ENCODE peak calls at places on chromosomes 11 and 22, in four cellular contexts. I is AG10803, Z is PC-9, F is GM12864. Q is an unnamed sample.

GRCh38 chr11:121814962-121815361 is 301.1 kb downstream of the BLID start:
- DNase-seq in I (peak), Z (no peak), F (no peak), Q (no peak)

GRCh38 chr11:114197799-114198500 is 98.2 kb upstream of the NNMT start:
- DNase-seq in I (peak), Z (no peak), F (no peak), Q (no peak)

GRCh38 chr11:69427906-69428880 is 53.3 kb upstream of the LINC01488 start:
- DNase-seq in I (no peak), Z (no peak), F (no peak), Q (no peak)

GRCh38 chr11:28090052-28090749 is 17.8 kb downstream of the KIF18A start:
- DNase-seq in I (peak), Z (no peak), F (no peak), Q (no peak)

GRCh38 chr22:50670513-50670912 is 2.1 kb upstream of the SHANK3 start:
- DNase-seq in I (no peak), Z (no peak), F (no peak), Q (no peak)

GRCh38 chr22:34395370-34395769 is 475.1 kb upstream of the LARGE1 start:
- DNase-seq in I (no peak), Z (no peak), F (no peak), Q (no peak)

GRCh38 chr11:47995318-47995717 is 15.0 kb downstream of the PTPRJ start:
- DNase-seq in I (no peak), Z (no peak), F (no peak), Q (no peak)

GRCh38 chr11:50037282-50037681 is 4.6 kb downstream of the OR4C45 start:
- DNase-seq in I (no peak), Z (no peak), F (no peak), Q (no peak)

DNA sequence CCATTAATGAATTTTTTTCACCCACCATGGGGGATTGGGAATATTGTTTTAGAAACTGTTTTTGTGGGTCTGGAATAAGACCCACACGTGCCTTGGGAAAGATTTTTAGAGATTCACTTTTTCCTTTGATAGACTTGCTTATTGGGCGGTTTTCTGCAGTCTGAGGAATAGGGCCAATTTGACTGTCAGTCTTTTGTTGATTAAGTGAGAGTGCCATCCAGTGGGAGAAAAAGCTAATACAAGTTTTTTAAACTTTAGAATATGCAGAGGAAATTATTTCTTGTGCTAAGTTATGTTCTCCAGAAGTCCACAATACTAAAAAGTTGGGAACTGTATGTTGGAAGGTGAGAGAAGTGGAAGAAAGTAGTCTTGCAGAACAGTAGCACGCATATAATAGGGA is 56.1 kb downstream of the PRMT3 start:
- DNase-seq in I (peak), Z (no peak), F (no peak), Q (no peak)
- TF ChIP-seq CTCF in I (peak), Z (peak), F (peak), Q (peak)

GRCh38 chr11:111324277-111324720 is 26.0 kb downstream of the POU2AF3 start:
- DNase-seq in I (peak), Z (no peak), F (no peak), Q (no peak)
- H3K4me3 ChIP-seq in I (no peak), Z (no peak), F (no peak), Q (no peak)

DNA sequence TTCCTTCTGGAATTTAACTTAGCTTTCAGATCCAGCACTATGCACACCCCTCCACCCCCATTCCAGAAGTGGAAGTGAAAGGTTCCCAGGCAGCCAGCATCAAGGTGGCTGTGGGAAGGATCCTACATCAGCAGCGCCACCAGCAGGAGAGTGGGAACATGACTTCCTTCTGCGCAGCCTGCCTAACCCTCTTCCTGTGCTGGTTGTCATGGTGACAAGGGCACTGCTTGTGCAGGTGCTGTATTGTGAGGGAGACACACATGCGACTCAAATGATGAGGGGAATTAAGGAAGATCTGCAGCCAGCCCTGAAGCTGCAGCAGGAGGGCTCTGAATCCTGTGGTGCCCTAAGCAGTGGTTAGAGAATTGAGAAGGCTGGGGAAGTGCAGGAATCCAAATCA is 904.4 kb upstream of the API5 start:
- DNase-seq in I (no peak), Z (no peak), F (no peak), Q (peak)
- TF ChIP-seq CTCF in I (no peak), Z (no peak), F (no peak), Q (no peak)

DNA sequence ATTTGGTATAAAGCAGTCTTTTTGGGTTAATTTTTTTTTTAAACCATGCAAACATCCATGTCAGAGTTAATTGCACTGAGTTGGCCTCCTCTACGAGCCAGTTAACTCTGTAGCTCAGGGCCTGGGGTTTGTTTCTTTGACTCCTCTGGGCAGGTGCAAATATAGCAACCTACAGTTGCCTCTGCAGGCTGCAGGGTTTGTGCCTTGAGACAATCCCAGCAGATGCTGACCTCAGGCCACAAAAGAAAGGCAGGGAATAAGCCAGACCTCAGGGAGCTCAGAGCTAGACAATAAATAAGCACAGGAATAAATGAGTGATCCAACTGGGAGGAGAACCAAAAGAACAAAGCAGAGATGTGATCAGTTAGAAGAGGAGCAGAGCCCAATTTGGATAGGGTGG is 390.8 kb downstream of the SHANK2 start:
- DNase-seq in I (no peak), Z (no peak), F (no peak), Q (no peak)
- H3K4me3 ChIP-seq in I (no peak), Z (no peak), F (no peak), Q (no peak)

DNA sequence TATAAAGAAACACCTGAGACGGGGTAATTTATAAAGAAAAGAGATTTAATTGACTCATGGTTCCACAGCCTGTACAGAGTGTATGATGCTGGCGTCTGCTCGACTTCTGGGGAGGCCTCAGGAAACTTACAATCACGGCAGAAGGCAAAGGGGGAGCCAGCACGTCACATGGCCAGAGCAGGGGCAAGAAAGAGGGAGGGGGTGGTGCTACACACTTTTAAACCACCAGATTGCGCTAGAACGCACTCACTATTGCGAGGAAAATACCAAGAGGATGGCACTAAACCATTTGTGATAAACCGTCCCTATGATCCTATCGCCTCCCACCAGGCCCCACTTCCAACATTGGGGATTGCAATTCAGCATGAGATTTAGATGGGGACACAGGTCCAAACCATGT is 79.7 kb upstream of the CARD18 start:
- DNase-seq in I (no peak), Z (no peak), F (no peak), Q (no peak)
- TF ChIP-seq CTCF in I (no peak), Z (no peak), F (peak), Q (no peak)

GRCh38 chr11:86374586-86374985 is at the start of gene CCDC81:
- DNase-seq in I (no peak), Z (no peak), F (no peak), Q (no peak)
- H3K4me3 ChIP-seq in I (peak), Z (no peak), F (no peak), Q (no peak)

DNA sequence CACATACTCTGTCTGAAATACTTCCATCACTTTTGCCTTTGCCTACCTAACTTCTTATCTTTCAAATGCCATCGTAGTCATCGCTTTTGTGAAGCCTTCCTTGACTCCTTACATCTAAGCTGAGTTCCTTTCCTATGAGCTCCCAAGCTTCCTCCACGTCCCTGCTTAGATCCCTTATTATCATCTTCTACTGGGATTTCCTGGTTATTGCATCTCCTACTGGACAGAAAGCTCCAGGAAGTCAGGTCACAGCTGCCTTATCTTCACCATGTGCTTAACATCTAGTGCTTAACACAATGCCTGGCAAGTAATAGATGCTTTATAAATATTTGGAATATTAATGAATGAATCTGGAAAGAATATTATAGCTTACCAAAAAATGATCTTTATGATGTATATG is 5.9 kb downstream of the YPEL4 start:
- DNase-seq in I (no peak), Z (no peak), F (no peak), Q (no peak)
- TF ChIP-seq CTCF in I (peak), Z (no peak), F (no peak), Q (no peak)

GRCh38 chr11:65506316-65506769 is 7.5 kb downstream of the MALAT1 start:
- DNase-seq in I (no peak), Z (no peak), F (no peak), Q (no peak)
- H3K4me3 ChIP-seq in I (peak), Z (peak), F (peak), Q (no peak)

Q was measured in Caco-2.